ENCODE peak calls at places on chromosome 11, in nine cellular contexts. P, C, J, V, F, A, M, B and Y are unnamed samples.

GRCh38 chr11:118295834-118296454 is 8.6 kb upstream of the CD3E start:
- DNase-seq in P (no peak), C (no peak), J (peak), V (no peak), F (no peak), A (peak), M (peak), B (peak), Y (no peak)

GRCh38 chr11:33706961-33707360 is 6.3 kb upstream of the C11orf91 start:
- DNase-seq in P (no peak), C (no peak), J (no peak), V (no peak), F (no peak), A (no peak), M (no peak), B (no peak), Y (no peak)

GRCh38 chr11:126720539-126721235 is 279.9 kb downstream of the KIRREL3 start:
- DNase-seq in P (no peak), C (no peak), J (no peak), V (no peak), F (no peak), A (no peak), M (no peak), B (no peak), Y (no peak)

GRCh38 chr11:68314203-68314885 is 2.0 kb downstream of the LRP5 start:
- DNase-seq in P (no peak), C (no peak), J (no peak), V (no peak), F (no peak), A (no peak), M (no peak), B (peak), Y (no peak)

GRCh38 chr11:133821776-133822175 is 23.5 kb downstream of the SPATA19 start:
- DNase-seq in P (no peak), C (no peak), J (peak), V (peak), F (no peak), A (peak), M (no peak), B (no peak), Y (no peak)

GRCh38 chr11:112977620-112978212 is 16.5 kb downstream of the NCAM1 start:
- DNase-seq in P (peak), C (no peak), J (peak), V (no peak), F (no peak), A (no peak), M (peak), B (no peak), Y (no peak)

GRCh38 chr11:77602385-77603105 is 12.8 kb downstream of the AQP11 start:
- DNase-seq in P (peak), C (peak), J (peak), V (no peak), F (peak), A (no peak), M (peak), B (peak), Y (peak)

GRCh38 chr11:69205929-69206612 is 50.3 kb downstream of the SMIM38 start:
- DNase-seq in P (no peak), C (no peak), J (no peak), V (no peak), F (no peak), A (no peak), M (no peak), B (no peak), Y (no peak)

GRCh38 chr11:115990004-115990447 is 485.8 kb upstream of the CADM1 start:
- DNase-seq in P (no peak), C (no peak), J (no peak), V (peak), F (no peak), A (no peak), M (no peak), B (no peak), Y (no peak)

GRCh38 chr11:2419638-2420501 is 19.3 kb downstream of the TSSC4 start:
- DNase-seq in P (peak), C (no peak), J (peak), V (peak), F (peak), A (peak), M (peak), B (peak), Y (no peak)

GRCh38 chr11:3191586-3192324 is 26.6 kb upstream of the OSBPL5 start:
- DNase-seq in P (no peak), C (no peak), J (no peak), V (no peak), F (no peak), A (no peak), M (no peak), B (no peak), Y (no peak)

GRCh38 chr11:3920148-3920852 is 64.8 kb downstream of the STIM1 start:
- DNase-seq in P (peak), C (no peak), J (peak), V (no peak), F (no peak), A (peak), M (peak), B (no peak), Y (no peak)

GRCh38 chr11:64321026-64321425 is 3.1 kb downstream of the PRDX5 start:
- DNase-seq in P (no peak), C (no peak), J (no peak), V (no peak), F (no peak), A (no peak), M (no peak), B (no peak), Y (no peak)

GRCh38 chr11:69484427-69485259 is 3.2 kb downstream of the LINC01488 start:
- DNase-seq in P (no peak), C (no peak), J (no peak), V (no peak), F (no peak), A (no peak), M (no peak), B (no peak), Y (no peak)

GRCh38 chr11:65165847-65166317 is 4.2 kb upstream of the SPDYC start:
- DNase-seq in P (no peak), C (no peak), J (no peak), V (no peak), F (no peak), A (no peak), M (no peak), B (no peak), Y (no peak)

GRCh38 chr11:19441752-19442553 is 201.2 kb upstream of the E2F8 start:
- DNase-seq in P (peak), C (peak), J (peak), V (no peak), F (peak), A (peak), M (peak), B (peak), Y (peak)

GRCh38 chr11:3128356-3129180 is 36.5 kb downstream of the OSBPL5 start:
- DNase-seq in P (no peak), C (no peak), J (no peak), V (no peak), F (no peak), A (no peak), M (no peak), B (no peak), Y (no peak)

GRCh38 chr11:8252388-8252787 is 11.3 kb downstream of the LMO1 start:
- DNase-seq in P (no peak), C (no peak), J (no peak), V (no peak), F (no peak), A (no peak), M (no peak), B (no peak), Y (no peak)

GRCh38 chr11:69000831-69001245 is 12.2 kb downstream of the MRGPRF start:
- DNase-seq in P (peak), C (peak), J (peak), V (no peak), F (no peak), A (no peak), M (peak), B (peak), Y (no peak)

DNA sequence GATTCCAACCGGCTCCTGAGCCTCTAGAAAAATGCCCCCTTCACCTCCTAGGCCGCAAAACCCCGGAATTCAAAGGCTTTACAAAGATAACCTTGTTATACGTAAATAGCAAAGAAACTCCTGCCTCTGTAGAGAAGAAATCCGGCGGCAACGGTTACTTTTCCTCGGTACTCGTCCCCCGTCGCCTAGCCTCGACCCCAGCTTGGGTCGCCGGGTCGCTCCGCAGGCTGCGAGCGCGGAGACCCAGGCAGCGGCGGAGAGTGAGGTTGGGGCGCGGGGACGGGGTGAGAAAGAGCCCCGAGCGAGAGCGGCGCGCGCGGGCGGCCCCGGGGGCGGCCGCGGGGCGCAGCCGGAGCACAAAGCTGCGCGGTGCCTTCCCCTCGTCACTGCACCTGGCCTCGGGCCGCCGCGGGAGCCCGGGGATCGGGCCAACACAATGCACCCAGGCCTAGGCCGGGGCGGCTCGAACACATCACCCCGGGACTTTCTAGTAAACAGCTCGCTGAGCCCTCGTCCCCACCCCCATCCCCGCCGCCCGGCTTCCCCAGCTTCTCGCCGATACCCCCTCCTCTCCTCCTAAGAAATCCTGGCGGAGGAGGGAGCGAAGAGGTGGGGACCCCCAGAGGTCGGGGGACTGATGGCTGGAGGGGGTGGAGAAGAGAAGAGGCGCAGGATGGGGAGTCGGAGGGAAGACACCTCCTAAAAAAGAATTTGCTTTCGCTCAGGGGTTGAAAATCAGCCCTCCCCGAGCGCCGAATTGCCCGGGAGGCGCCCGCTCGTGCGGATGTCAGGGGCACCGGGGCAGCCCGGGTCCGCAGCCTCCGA is 874 bp downstream of the MPPED2 start:
- DNase-seq in P (no peak), C (no peak), J (no peak), V (peak), F (no peak), A (peak), M (no peak), B (no peak), Y (no peak)
- H3K4me3 ChIP-seq in P (peak), C (peak), J (peak), V (peak), F (no peak), A (peak), M (peak), B (no peak), Y (peak)

GRCh38 chr11:45609337-45609736 is 56.1 kb downstream of the CHST1 start:
- DNase-seq in P (no peak), C (no peak), J (no peak), V (no peak), F (no peak), A (no peak), M (no peak), B (no peak), Y (no peak)

GRCh38 chr11:45607995-45608394 is 57.4 kb downstream of the CHST1 start:
- DNase-seq in P (no peak), C (no peak), J (peak), V (no peak), F (no peak), A (no peak), M (peak), B (no peak), Y (no peak)

GRCh38 chr11:45603930-45604682 is 61.3 kb downstream of the CHST1 start:
- DNase-seq in P (no peak), C (no peak), J (no peak), V (no peak), F (no peak), A (no peak), M (no peak), B (no peak), Y (no peak)

GRCh38 chr11:45609902-45610301 is 55.5 kb downstream of the CHST1 start:
- DNase-seq in P (no peak), C (no peak), J (no peak), V (no peak), F (no peak), A (no peak), M (no peak), B (no peak), Y (no peak)

DNA sequence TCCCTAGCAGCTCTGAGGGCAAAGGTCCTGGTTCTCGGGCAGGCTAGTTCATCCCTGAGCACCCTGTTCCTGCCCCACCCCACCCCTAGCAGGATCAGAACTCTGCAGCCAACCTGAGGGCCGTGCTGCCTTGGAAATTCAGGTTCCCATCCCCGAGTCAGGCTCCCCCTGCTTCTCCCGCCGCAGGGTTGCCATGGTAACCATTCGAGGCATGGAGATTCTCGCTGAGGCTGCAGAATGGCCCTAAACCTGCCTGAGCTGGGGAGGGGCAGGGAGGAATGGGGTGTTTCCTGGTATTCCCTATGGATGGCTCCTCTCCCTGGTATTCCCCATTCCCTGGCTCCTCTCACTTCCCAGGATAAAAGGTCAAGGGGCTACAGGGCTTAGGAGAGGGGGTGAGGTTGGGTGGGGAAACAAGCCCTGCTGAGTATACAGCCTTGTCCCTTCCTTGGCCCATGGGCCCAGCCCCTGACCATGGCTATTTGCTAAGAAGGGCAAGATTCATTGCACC is 58.9 kb downstream of the CHST1 start:
- DNase-seq in P (no peak), C (no peak), J (no peak), V (peak), F (no peak), A (no peak), M (no peak), B (no peak), Y (no peak)
- H3K4me3 ChIP-seq in P (no peak), C (no peak), J (no peak), V (no peak), F (no peak), A (no peak), M (no peak), B (no peak), Y (no peak)

GRCh38 chr11:106379265-106379664 is 301.8 kb downstream of the AASDHPPT start:
- DNase-seq in P (no peak), C (no peak), J (no peak), V (no peak), F (no peak), A (no peak), M (no peak), B (no peak), Y (no peak)

GRCh38 chr11:106381895-106382294 is 304.4 kb downstream of the AASDHPPT start:
- DNase-seq in P (no peak), C (no peak), J (no peak), V (no peak), F (no peak), A (no peak), M (no peak), B (no peak), Y (no peak)

GRCh38 chr11:106384429-106384828 is 307.0 kb downstream of the AASDHPPT start:
- DNase-seq in P (no peak), C (no peak), J (no peak), V (no peak), F (no peak), A (no peak), M (no peak), B (no peak), Y (no peak)

GRCh38 chr11:106379712-106380111 is 302.2 kb downstream of the AASDHPPT start:
- DNase-seq in P (no peak), C (no peak), J (no peak), V (no peak), F (no peak), A (no peak), M (no peak), B (no peak), Y (no peak)

DNA sequence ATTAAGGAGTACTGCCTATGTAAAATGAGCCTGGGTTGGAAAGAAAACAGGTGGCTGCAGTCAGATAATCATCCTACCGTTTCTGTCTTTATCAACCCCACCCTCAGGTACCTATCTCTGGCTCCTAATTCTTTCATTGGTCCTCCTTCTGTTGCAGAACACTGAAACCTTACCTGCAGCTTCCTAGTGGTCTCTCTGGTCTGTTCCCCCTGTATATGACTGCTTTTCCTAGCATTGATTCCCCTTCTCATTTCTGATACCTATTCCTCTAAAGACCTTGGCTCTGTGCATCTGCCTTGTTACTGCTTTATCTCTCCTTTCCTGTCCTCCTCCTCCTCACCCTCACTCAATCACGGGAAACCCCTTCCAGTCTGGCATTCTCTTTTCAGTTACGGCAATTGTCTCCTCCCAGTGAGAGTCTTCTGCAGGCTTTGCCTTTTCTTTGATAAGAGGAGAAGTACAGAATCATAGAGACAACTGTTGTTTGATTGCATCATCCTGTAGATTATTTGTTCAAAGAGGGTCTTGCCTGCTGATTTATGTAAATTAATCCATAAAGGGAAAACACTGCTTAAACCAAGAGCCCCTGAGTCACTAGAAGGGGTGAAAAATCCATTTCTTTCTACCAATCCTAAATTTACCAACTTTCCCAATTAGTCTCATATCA is 301.2 kb downstream of the AASDHPPT start:
- DNase-seq in P (no peak), C (no peak), J (no peak), V (no peak), F (no peak), A (no peak), M (no peak), B (no peak), Y (no peak)
- H3K4me3 ChIP-seq in P (no peak), C (no peak), J (no peak), V (no peak), F (no peak), A (no peak), M (no peak), B (no peak), Y (no peak)

GRCh38 chr11:125112235-125112604 is 794 bp upstream of the TMEM218 start:
- DNase-seq in P (no peak), C (no peak), J (no peak), V (no peak), F (no peak), A (no peak), M (no peak), B (no peak), Y (no peak)
- H3K4me3 ChIP-seq in P (peak), C (peak), J (peak), V (no peak), F (peak), A (peak), M (peak), B (peak), Y (peak)

DNA sequence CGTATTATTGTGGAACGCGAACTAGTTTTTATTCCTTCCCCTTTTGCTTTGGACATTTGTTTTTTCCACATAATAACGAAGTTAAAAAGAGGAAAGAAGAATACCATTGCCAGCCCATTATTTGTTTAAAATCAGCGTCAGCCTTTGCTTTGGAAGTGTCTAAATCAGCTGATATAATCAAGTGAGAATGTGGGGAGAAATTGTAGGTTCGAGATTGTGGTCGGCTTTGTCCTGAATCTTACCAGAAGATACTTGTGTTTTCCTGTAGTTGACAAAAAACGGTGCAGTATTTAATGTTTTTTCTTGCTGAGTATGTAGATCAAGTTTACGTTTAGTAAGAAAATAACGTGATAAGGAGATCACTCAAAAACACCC is 935 bp downstream of the ZNF143 start:
- DNase-seq in P (no peak), C (no peak), J (peak), V (no peak), F (no peak), A (no peak), M (peak), B (peak), Y (no peak)
- H3K4me3 ChIP-seq in P (peak), C (peak), J (peak), V (peak), F (peak), A (peak), M (peak), B (peak), Y (peak)

DNA sequence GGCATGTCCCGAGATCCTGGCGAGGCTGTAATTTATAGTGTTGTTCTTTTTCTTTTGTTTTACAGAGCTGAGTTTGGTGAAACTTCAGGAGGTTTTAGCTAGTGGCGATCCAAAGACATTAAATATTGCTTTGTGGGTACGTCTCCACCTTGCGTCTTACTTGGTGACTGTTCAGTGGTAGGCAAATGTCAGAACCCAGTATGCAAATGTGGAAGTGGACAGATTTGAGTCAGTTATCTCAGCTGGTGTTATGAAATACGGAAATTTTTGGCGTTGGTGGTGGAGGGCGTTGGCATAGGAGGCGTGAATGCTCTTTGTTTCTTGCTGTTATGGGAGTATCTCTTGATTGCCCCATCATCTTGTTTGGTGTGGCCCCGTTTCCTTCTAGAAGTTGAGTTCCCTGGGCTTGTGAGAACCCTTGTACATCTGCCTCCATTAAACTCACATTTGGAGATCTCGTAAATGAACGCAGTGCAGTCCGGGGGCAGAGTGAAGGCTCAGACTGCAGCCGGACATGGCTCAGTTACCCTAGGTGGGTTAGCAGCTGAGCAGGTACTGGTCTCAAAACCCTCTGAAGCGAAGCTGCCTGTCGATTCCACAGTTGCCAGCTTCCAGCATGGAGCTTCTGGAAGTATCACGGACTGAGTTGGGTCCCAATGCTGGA is 39.9 kb downstream of the PTPRJ start:
- DNase-seq in P (no peak), C (no peak), J (no peak), V (no peak), F (no peak), A (peak), M (no peak), B (peak), Y (no peak)
- H3K4me3 ChIP-seq in P (no peak), C (no peak), J (no peak), V (no peak), F (no peak), A (no peak), M (no peak), B (no peak), Y (no peak)

GRCh38 chr11:128498846-128499245 is 88.5 kb downstream of the ETS1 start:
- DNase-seq in P (no peak), C (no peak), J (peak), V (no peak), F (no peak), A (no peak), M (peak), B (no peak), Y (no peak)

GRCh38 chr11:128494418-128495332 is 92.7 kb downstream of the ETS1 start:
- DNase-seq in P (no peak), C (no peak), J (peak), V (no peak), F (no peak), A (no peak), M (no peak), B (no peak), Y (no peak)

GRCh38 chr11:128496684-128497056 is 90.7 kb downstream of the ETS1 start:
- DNase-seq in P (no peak), C (no peak), J (no peak), V (no peak), F (no peak), A (no peak), M (no peak), B (no peak), Y (no peak)

GRCh38 chr11:128497057-128497957 is 90.1 kb downstream of the ETS1 start:
- DNase-seq in P (peak), C (peak), J (peak), V (no peak), F (peak), A (no peak), M (peak), B (peak), Y (peak)

GRCh38 chr11:128496249-128496648 is 91.1 kb downstream of the ETS1 start:
- DNase-seq in P (no peak), C (no peak), J (peak), V (no peak), F (no peak), A (no peak), M (no peak), B (no peak), Y (no peak)
- H3K4me3 ChIP-seq in P (no peak), C (no peak), J (no peak), V (no peak), F (no peak), A (no peak), M (no peak), B (no peak), Y (no peak)

GRCh38 chr11:71454470-71455113 is 1.6 kb downstream of the NADSYN1 start:
- DNase-seq in P (no peak), C (no peak), J (no peak), V (no peak), F (no peak), A (no peak), M (no peak), B (no peak), Y (no peak)
- H3K4me3 ChIP-seq in P (no peak), C (no peak), J (no peak), V (no peak), F (peak), A (no peak), M (no peak), B (no peak), Y (no peak)